ENCODE peak calls at places on chromosomes 12 and 14, in six cellular contexts. L is cardiac fibroblast, M is AG20443, V is Daoy, E is cardiac muscle cell, R is fibroblast of the conjunctiva. U is an unnamed sample.
A peak's percentile ranks its signal among the peaks of the same experiment; 100 is the strongest.

GRCh38 chr12:45989857-45990467 is 412 bp downstream of the SCAF11 start:
- DNase-seq in E (peak; percentile 49), R (no peak), M (peak; percentile 45), L (peak; percentile 51), V (peak; percentile 63), U (no peak)

GRCh38 chr12:116039081-116039480 is 238.4 kb downstream of the MED13L start:
- DNase-seq in L (peak; percentile 28), V (no peak), E (peak; percentile 21), M (peak; percentile 11), R (no peak), U (no peak)

GRCh38 chr14:50044040-50044651 is 72.2 kb downstream of the VCPKMT start:
- DNase-seq in L (peak; percentile 46), M (no peak), R (no peak), V (no peak), E (peak; percentile 28), U (no peak)

GRCh38 chr12:21607701-21608100 is 3.1 kb upstream of the GYS2 start:
- DNase-seq in R (peak; percentile 13), L (peak; percentile 63), E (peak; percentile 59), V (no peak), M (no peak), U (no peak)

GRCh38 chr12:54479421-54479820 is 6.0 kb upstream of the GTSF1 start:
- DNase-seq in V (peak; percentile 24), L (peak; percentile 61), M (peak; percentile 83), E (peak; percentile 67), R (peak; percentile 4), U (no peak)

GRCh38 chr14:105069887-105070759 is 4.9 kb upstream of the GPR132 start:
- DNase-seq in R (no peak), E (peak; percentile 53), L (peak; percentile 42), M (peak; percentile 64), V (peak; percentile 52), U (no peak)

GRCh38 chr12:70892593-70892992 is 27.9 kb downstream of the PTPRR start:
- DNase-seq in V (no peak), L (no peak), E (no peak), M (no peak), R (no peak), U (no peak)

GRCh38 chr12:10027311-10028099 is 3.0 kb upstream of the CLEC9A start:
- DNase-seq in R (no peak), M (peak; percentile 51), E (no peak), L (no peak), V (peak; percentile 15), U (no peak)

GRCh38 chr14:56172571-56172971 is 54.4 kb downstream of the PELI2 start:
- DNase-seq in L (peak; percentile 67), M (peak; percentile 71), E (peak; percentile 82), V (peak; percentile 73), R (peak; percentile 40), U (no peak)

GRCh38 chr12:122161682-122162081 is 12.3 kb downstream of the IL31 start:
- DNase-seq in E (no peak), L (no peak), R (no peak), V (no peak), M (no peak), U (no peak)

GRCh38 chr12:104339663-104340062 is 36.1 kb downstream of the EID3 start:
- DNase-seq in E (no peak), V (no peak), L (no peak), R (no peak), M (no peak), U (no peak)

GRCh38 chr12:111842556-111843396 is 748 bp downstream of the MAPKAPK5 start:
- DNase-seq in L (peak; percentile 22), E (peak; percentile 17), V (peak; percentile 19), R (no peak), M (peak; percentile 26), U (no peak)

GRCh38 chr12:40622246-40622838 is 69.9 kb upstream of the CNTN1 start:
- DNase-seq in R (peak; percentile 38), V (peak; percentile 2), L (peak; percentile 49), M (peak; percentile 49), E (peak; percentile 46), U (no peak)

GRCh38 chr12:3016191-3016590 is 57.0 kb downstream of the TEAD4 start:
- DNase-seq in L (no peak), M (no peak), V (peak; percentile 73), R (no peak), E (no peak), U (no peak)

GRCh38 chr14:52080817-52081755 is 12.2 kb upstream of the NID2 start:
- DNase-seq in E (peak; percentile 94), V (peak; percentile 90), M (peak; percentile 84), R (no peak), L (peak; percentile 88), U (no peak)

GRCh38 chr14:73261520-73262426 is 24.5 kb downstream of the PAPLN start:
- DNase-seq in M (peak; percentile 11), E (no peak), L (no peak), V (no peak), R (no peak), U (no peak)

GRCh38 chr12:20370001-20370381 is 1.7 kb downstream of the PDE3A start:
- DNase-seq in E (peak; percentile 56), L (peak; percentile 45), M (peak; percentile 11), R (no peak), V (no peak), U (no peak)

GRCh38 chr14:62364161-62364560 is 601.9 kb downstream of the SNAPC1 start:
- DNase-seq in L (no peak), V (no peak), R (no peak), M (no peak), E (no peak), U (no peak)

GRCh38 chr14:100827751-100828447 is 2.0 kb downstream of the MEG3 start:
- DNase-seq in M (peak; percentile 75), E (peak; percentile 75), L (peak; percentile 81), R (peak; percentile 77), V (peak; percentile 71), U (no peak)

GRCh38 chr14:49881296-49882006 is 11.4 kb upstream of the ARF6 start:
- DNase-seq in R (no peak), M (no peak), E (no peak), V (no peak), L (no peak), U (no peak)

GRCh38 chr12:54425696-54426095 is 6.6 kb upstream of the ITGA5 start:
- DNase-seq in L (no peak), M (no peak), E (no peak), V (no peak), R (no peak), U (no peak)

GRCh38 chr14:100106260-100106659 is 41.0 kb downstream of the EVL start:
- DNase-seq in L (no peak), V (no peak), M (no peak), R (no peak), E (no peak), U (no peak)

GRCh38 chr14:20343855-20344205 is 395 bp downstream of the PARP2 start:
- DNase-seq in L (peak; percentile 26), R (peak; percentile 21), V (peak; percentile 23), E (peak; percentile 40), M (no peak), U (no peak)

GRCh38 chr14:93223565-93223964 is 16.5 kb downstream of the UBR7 start:
- DNase-seq in E (no peak), M (no peak), V (no peak), L (no peak), R (no peak), U (no peak)

GRCh38 chr14:37969511-37969979 is 238.2 kb upstream of the SSTR1 start:
- DNase-seq in M (no peak), L (no peak), V (no peak), E (no peak), R (no peak), U (no peak)

GRCh38 chr14:88477513-88478250 is 77.1 kb downstream of the PTPN21 start:
- DNase-seq in V (no peak), L (no peak), E (peak; percentile 15), M (no peak), R (no peak), U (no peak)